ENCODE peak calls at places on chromosomes 13 and 19, in four cellular contexts. One of them, this sample, is unnamed.

GRCh38 chr13:28744091-28744536 is 25.3 kb upstream of the SLC46A3 start:
- DNase-seq in K562: no peak
- DNase-seq in A549: no peak
- DNase-seq in HepG2: no peak
- DNase-seq in this sample: no peak

GRCh38 chr13:86741762-86742285 is 929.3 kb upstream of the SLITRK5 start:
- DNase-seq in K562: no peak
- DNase-seq in A549: no peak
- DNase-seq in HepG2: no peak
- DNase-seq in this sample: peak

GRCh38 chr19:16021796-16022195 is 54.5 kb upstream of the TPM4 start:
- DNase-seq in K562: no peak
- DNase-seq in A549: no peak
- DNase-seq in HepG2: no peak
- DNase-seq in this sample: no peak

GRCh38 chr13:48235100-48235813 is 2.3 kb downstream of the ITM2B start:
- DNase-seq in K562: no peak
- DNase-seq in A549: no peak
- DNase-seq in HepG2: no peak
- DNase-seq in this sample: peak

GRCh38 chr13:46864941-46865340 is 31.9 kb downstream of the HTR2A start:
- DNase-seq in K562: no peak
- DNase-seq in A549: no peak
- DNase-seq in HepG2: no peak
- DNase-seq in this sample: peak

GRCh38 chr13:26442541-26442940 is 114.9 kb upstream of the WASF3 start:
- DNase-seq in K562: no peak
- DNase-seq in A549: no peak
- DNase-seq in HepG2: no peak
- DNase-seq in this sample: no peak

GRCh38 chr13:51453308-51453958 is 597 bp upstream of the INTS6 start:
- DNase-seq in K562: peak
- DNase-seq in A549: peak
- DNase-seq in HepG2: peak
- DNase-seq in this sample: peak

GRCh38 chr13:47708386-47708785 is 292.7 kb downstream of the SUCLA2 start:
- DNase-seq in K562: no peak
- DNase-seq in A549: no peak
- DNase-seq in HepG2: no peak
- DNase-seq in this sample: no peak

GRCh38 chr19:5624154-5624663 is 1.3 kb downstream of the SAFB start:
- DNase-seq in K562: no peak
- DNase-seq in A549: no peak
- DNase-seq in HepG2: no peak
- DNase-seq in this sample: peak

GRCh38 chr13:44974056-44974798 is 15.0 kb downstream of the NUFIP1 start:
- DNase-seq in K562: no peak
- DNase-seq in A549: no peak
- DNase-seq in HepG2: no peak
- DNase-seq in this sample: peak

GRCh38 chr13:39415403-39415802 is 187.6 kb downstream of the LHFPL6 start:
- DNase-seq in K562: no peak
- DNase-seq in A549: no peak
- DNase-seq in HepG2: no peak
- DNase-seq in this sample: peak

GRCh38 chr19:13022859-13023636 is 27.8 kb downstream of the NFIX start:
- DNase-seq in K562: peak
- DNase-seq in A549: peak
- DNase-seq in HepG2: peak
- DNase-seq in this sample: peak

GRCh38 chr13:27289016-27289665 is 18.5 kb downstream of the RASL11A start:
- DNase-seq in K562: no peak
- DNase-seq in A549: no peak
- DNase-seq in HepG2: no peak
- DNase-seq in this sample: no peak

GRCh38 chr19:14475251-14476073 is at the start of gene PTGER1:
- DNase-seq in K562: peak
- DNase-seq in A549: no peak
- DNase-seq in HepG2: no peak
- DNase-seq in this sample: peak

GRCh38 chr13:37409756-37410155 is 188.8 kb downstream of the POSTN start:
- DNase-seq in K562: no peak
- DNase-seq in A549: no peak
- DNase-seq in HepG2: no peak
- DNase-seq in this sample: no peak

GRCh38 chr19:19637186-19637522 is 6.3 kb downstream of the GMIP start:
- DNase-seq in K562: no peak
- DNase-seq in A549: no peak
- DNase-seq in HepG2: no peak
- DNase-seq in this sample: no peak

GRCh38 chr19:43814663-43815352 is 12.3 kb upstream of the ZNF283 start:
- DNase-seq in K562: no peak
- DNase-seq in A549: no peak
- DNase-seq in HepG2: no peak
- DNase-seq in this sample: no peak

GRCh38 chr19:18675779-18676178 is 7.7 kb upstream of the CRTC1 start:
- DNase-seq in K562: peak
- DNase-seq in A549: no peak
- DNase-seq in HepG2: no peak
- DNase-seq in this sample: peak

GRCh38 chr13:80338781-80339577 is 1.9 kb downstream of the SPRY2 start:
- DNase-seq in K562: peak
- DNase-seq in A549: no peak
- DNase-seq in HepG2: peak
- DNase-seq in this sample: peak

GRCh38 chr13:52195052-52195837 is 35.8 kb upstream of the NEK3 start:
- DNase-seq in K562: no peak
- DNase-seq in A549: no peak
- DNase-seq in HepG2: no peak
- DNase-seq in this sample: no peak

GRCh38 chr19:7912697-7913564 is 1.7 kb upstream of the TGFBR3L start:
- DNase-seq in K562: no peak
- DNase-seq in A549: no peak
- DNase-seq in HepG2: no peak
- DNase-seq in this sample: no peak

GRCh38 chr13:33487575-33488243 is 202.2 kb upstream of the STARD13 start:
- DNase-seq in K562: no peak
- DNase-seq in A549: no peak
- DNase-seq in HepG2: peak
- DNase-seq in this sample: peak

GRCh38 chr19:35140207-35140897 is 1.7 kb downstream of the FXYD1 start:
- DNase-seq in K562: no peak
- DNase-seq in A549: no peak
- DNase-seq in HepG2: no peak
- DNase-seq in this sample: no peak

GRCh38 chr13:110853235-110853721 is 61.6 kb downstream of the ANKRD10 start:
- DNase-seq in K562: no peak
- DNase-seq in A549: no peak
- DNase-seq in HepG2: no peak
- DNase-seq in this sample: no peak

DNA sequence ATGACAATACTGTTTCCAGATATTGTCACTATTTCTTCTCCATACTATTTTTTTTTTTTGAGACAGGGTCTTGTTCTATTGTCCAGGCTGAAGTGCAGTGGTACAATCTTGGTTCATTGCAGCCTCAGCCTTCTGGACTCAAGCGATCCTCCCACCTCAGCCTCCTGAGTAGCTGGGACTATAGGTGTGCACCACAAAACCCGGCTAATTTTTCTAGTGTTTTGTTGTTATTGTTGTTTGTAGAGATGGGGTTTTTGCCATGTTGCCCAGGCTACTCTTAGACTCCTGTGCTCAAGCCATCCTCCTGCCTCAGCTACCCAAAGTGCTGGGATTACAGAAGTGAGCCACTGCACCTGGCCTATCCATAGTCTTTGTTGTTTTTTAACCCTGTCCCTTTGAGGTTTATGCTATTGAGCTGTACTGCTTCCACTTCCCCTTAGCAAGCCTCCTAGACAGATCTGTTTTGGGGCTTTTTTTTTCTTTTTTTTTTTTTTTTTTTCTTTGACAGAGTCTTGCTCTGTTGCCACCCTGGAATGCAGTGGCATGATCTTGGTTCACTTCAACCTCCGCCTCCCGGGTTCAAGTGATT is 27.6 kb upstream of the MAP3K10 start:
- DNase-seq in K562: no peak
- DNase-seq in A549: no peak
- DNase-seq in HepG2: no peak
- DNase-seq in this sample: no peak
- TF ChIP-seq MYC in K562: no peak
- TF ChIP-seq MYC in A549: no peak
- TF ChIP-seq MYC in HepG2: no peak
- TF ChIP-seq MYC in this sample: no peak

DNA sequence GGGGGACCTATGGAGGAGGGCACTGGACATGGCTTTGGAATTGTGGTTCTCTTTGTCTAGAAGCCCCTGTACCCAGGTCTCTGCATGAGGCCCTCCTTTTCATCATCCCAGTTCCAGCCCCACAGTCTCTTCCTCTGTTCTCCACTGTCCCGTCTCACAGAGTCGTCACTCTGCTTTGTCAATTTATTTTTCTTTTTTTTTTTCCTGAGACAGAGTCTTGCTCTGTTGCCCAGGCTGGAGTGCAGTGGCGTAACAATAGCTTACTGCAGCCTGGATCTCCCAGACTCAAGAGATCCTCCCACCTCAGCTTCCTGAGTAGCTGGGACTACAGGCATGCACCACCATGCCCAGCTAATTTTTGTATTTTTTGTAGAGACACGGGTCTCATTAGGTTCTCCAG is 619 bp upstream of the EXOC3L2 start:
- DNase-seq in K562: no peak
- DNase-seq in A549: no peak
- DNase-seq in HepG2: no peak
- DNase-seq in this sample: no peak
- TF ChIP-seq CTCF in K562: no peak
- TF ChIP-seq CTCF in A549: no peak
- TF ChIP-seq CTCF in HepG2: no peak
- TF ChIP-seq CTCF in this sample: no peak

DNA sequence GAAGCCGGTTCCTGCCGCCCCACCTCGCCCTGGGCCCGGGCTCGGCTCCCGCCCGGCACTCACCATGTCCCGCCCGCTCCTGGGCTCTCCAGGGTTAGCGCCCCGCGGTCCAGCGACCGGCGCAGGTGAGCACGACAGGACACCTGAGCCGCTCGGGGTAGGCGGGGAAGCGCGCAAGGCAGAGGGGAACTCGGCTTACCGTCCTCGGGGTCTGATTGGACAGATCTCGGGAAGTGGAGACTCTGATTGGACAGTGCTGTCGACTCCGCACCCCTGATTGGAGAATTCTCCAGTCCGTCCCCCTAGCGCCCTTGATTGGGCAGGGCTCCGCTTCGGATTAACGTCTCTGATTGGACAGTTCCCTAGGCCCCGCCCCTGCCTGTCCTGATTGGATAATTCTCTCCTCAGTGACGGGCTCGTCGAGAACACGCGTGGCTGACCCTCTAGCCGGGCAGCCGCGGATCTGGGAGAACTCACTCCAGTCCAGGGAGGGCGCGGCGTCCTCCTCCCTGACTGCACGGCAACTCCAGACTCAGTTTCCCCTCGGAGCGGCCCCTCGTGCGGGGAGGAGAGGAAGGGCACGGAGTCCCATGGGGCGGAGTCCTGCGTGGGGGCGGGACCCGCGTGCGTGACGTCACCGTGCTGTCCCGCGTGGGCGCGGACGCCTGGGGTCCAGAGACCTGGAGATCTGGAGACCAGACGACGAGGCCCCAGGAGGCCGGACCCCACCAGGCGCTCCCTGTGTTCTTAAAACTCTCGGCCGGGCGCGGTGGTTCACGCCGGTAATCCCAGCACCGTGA is at the start of gene ZNF77:
- DNase-seq in K562: peak
- DNase-seq in A549: peak
- DNase-seq in HepG2: peak
- DNase-seq in this sample: peak
- TF ChIP-seq POLR2A in K562: peak
- TF ChIP-seq POLR2A in A549: peak
- TF ChIP-seq POLR2A in HepG2: peak
- TF ChIP-seq POLR2A in this sample: peak

DNA sequence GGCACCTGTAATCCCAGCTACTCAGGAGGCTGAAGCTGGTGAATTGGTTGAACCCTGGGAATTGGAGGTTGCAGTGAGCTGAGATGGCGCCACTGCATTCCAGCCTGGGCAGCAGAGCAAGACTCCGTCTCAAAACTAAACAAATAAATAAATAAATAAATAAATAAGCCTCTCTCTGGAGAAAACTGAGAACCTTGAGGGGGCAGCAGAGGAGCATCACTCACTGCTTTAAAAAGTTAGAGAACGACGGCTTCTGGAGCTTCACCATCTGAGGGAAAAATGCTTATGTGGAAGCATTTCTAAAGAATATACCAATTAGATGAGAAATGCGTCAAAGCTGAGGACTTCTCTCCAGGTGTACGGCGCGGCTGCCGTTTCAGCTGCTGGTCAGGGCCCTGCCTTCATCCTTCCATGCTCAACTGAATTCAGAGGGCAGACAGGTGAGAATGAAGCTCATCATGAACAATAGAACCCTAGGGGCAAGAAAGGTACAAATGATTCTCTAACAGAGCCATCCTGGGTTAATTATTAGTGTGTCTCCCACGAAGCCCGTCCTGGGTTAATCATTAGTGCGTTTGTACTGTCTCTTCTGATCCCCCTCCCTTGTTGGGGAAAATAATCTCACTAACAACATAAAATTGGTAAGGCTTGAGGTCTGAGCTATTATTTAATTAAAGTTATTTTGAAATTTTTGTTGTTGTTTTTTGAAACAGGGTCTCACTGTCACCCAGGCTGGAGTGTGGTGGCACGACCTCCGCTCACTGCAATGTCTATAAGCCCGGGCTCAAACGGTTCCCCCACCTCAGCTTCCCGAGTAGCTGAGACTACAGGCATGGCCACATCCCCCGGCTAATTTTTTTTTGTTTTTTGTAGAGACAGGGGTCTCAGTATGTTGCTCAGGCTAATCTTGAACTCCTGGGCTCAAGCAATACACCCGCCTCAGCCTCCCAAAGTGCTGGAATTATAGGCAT is 80.1 kb downstream of the IPO5 start:
- DNase-seq in K562: no peak
- DNase-seq in A549: peak
- DNase-seq in HepG2: peak
- DNase-seq in this sample: peak
- TF ChIP-seq MYC in K562: no peak
- TF ChIP-seq MYC in A549: no peak
- TF ChIP-seq MYC in HepG2: no peak
- TF ChIP-seq MYC in this sample: no peak

GRCh38 chr13:98313023-98313937 is 136.2 kb upstream of the RNF113B start:
- DNase-seq in K562: no peak
- DNase-seq in A549: no peak
- DNase-seq in HepG2: peak
- DNase-seq in this sample: no peak
- TF ChIP-seq CTCF in K562: no peak
- TF ChIP-seq CTCF in A549: no peak
- TF ChIP-seq CTCF in HepG2: no peak
- TF ChIP-seq CTCF in this sample: no peak

This sample was measured in NB4.